ENCODE peak calls at places on chromosome 18, in nine cellular contexts. One of them, this sample, is unnamed.

GRCh38 chr18:70334728-70335329 is 46.0 kb downstream of the SOCS6 start:
- DNase-seq in fibroblast of pulmonary artery: peak
- DNase-seq in IMR-90: no peak
- DNase-seq in WERI-Rb-1: no peak
- DNase-seq in astrocyte of the spinal cord: no peak
- DNase-seq in cardiac muscle cell: no peak
- DNase-seq in keratinocyte: peak
- DNase-seq in cardiac fibroblast: no peak
- DNase-seq in mammary epithelial cell: peak
- DNase-seq in this sample: no peak

GRCh38 chr18:49849331-49850217 is 36.2 kb upstream of the ACAA2 start:
- DNase-seq in fibroblast of pulmonary artery: peak
- DNase-seq in IMR-90: peak
- DNase-seq in WERI-Rb-1: peak
- DNase-seq in astrocyte of the spinal cord: peak
- DNase-seq in cardiac muscle cell: no peak
- DNase-seq in keratinocyte: peak
- DNase-seq in cardiac fibroblast: peak
- DNase-seq in mammary epithelial cell: peak
- DNase-seq in this sample: no peak

GRCh38 chr18:79571221-79572092 is 108.1 kb upstream of the CTDP1 start:
- DNase-seq in fibroblast of pulmonary artery: no peak
- DNase-seq in IMR-90: no peak
- DNase-seq in WERI-Rb-1: peak
- DNase-seq in astrocyte of the spinal cord: no peak
- DNase-seq in cardiac muscle cell: no peak
- DNase-seq in keratinocyte: no peak
- DNase-seq in cardiac fibroblast: no peak
- DNase-seq in mammary epithelial cell: no peak
- DNase-seq in this sample: no peak

GRCh38 chr18:38909972-38910371 is 1344.4 kb upstream of the CELF4 start:
- DNase-seq in fibroblast of pulmonary artery: no peak
- DNase-seq in IMR-90: no peak
- DNase-seq in WERI-Rb-1: no peak
- DNase-seq in astrocyte of the spinal cord: peak
- DNase-seq in cardiac muscle cell: no peak
- DNase-seq in keratinocyte: no peak
- DNase-seq in cardiac fibroblast: no peak
- DNase-seq in mammary epithelial cell: peak
- DNase-seq in this sample: no peak

GRCh38 chr18:3703732-3704176 is 253.8 kb downstream of the TGIF1 start:
- DNase-seq in fibroblast of pulmonary artery: peak
- DNase-seq in IMR-90: peak
- DNase-seq in WERI-Rb-1: peak
- DNase-seq in astrocyte of the spinal cord: peak
- DNase-seq in cardiac muscle cell: peak
- DNase-seq in keratinocyte: no peak
- DNase-seq in cardiac fibroblast: peak
- DNase-seq in mammary epithelial cell: peak
- DNase-seq in this sample: peak

GRCh38 chr18:35479911-35480586 is 17.7 kb downstream of the INO80C start:
- DNase-seq in fibroblast of pulmonary artery: no peak
- DNase-seq in IMR-90: no peak
- DNase-seq in WERI-Rb-1: no peak
- DNase-seq in astrocyte of the spinal cord: no peak
- DNase-seq in cardiac muscle cell: no peak
- DNase-seq in keratinocyte: no peak
- DNase-seq in cardiac fibroblast: no peak
- DNase-seq in mammary epithelial cell: peak
- DNase-seq in this sample: no peak

GRCh38 chr18:52394602-52395001 is 54.6 kb downstream of the DCC start:
- DNase-seq in fibroblast of pulmonary artery: no peak
- DNase-seq in IMR-90: no peak
- DNase-seq in WERI-Rb-1: no peak
- DNase-seq in astrocyte of the spinal cord: peak
- DNase-seq in cardiac muscle cell: no peak
- DNase-seq in keratinocyte: no peak
- DNase-seq in cardiac fibroblast: no peak
- DNase-seq in mammary epithelial cell: no peak
- DNase-seq in this sample: no peak

GRCh38 chr18:76592981-76593381 is 97.9 kb upstream of the ZNF516 start:
- DNase-seq in fibroblast of pulmonary artery: peak
- DNase-seq in IMR-90: peak
- DNase-seq in WERI-Rb-1: peak
- DNase-seq in astrocyte of the spinal cord: no peak
- DNase-seq in cardiac muscle cell: no peak
- DNase-seq in keratinocyte: no peak
- DNase-seq in cardiac fibroblast: peak
- DNase-seq in mammary epithelial cell: no peak
- DNase-seq in this sample: no peak

GRCh38 chr18:2655153-2655953 is at the start of gene SMCHD1:
- DNase-seq in fibroblast of pulmonary artery: peak
- DNase-seq in IMR-90: peak
- DNase-seq in WERI-Rb-1: peak
- DNase-seq in astrocyte of the spinal cord: peak
- DNase-seq in cardiac muscle cell: peak
- DNase-seq in keratinocyte: no peak
- DNase-seq in cardiac fibroblast: peak
- DNase-seq in mammary epithelial cell: peak
- DNase-seq in this sample: no peak

GRCh38 chr18:48777737-48778111 is 173.0 kb downstream of the SMAD7 start:
- DNase-seq in fibroblast of pulmonary artery: peak
- DNase-seq in IMR-90: no peak
- DNase-seq in WERI-Rb-1: no peak
- DNase-seq in astrocyte of the spinal cord: peak
- DNase-seq in cardiac muscle cell: no peak
- DNase-seq in keratinocyte: no peak
- DNase-seq in cardiac fibroblast: peak
- DNase-seq in mammary epithelial cell: no peak
- DNase-seq in this sample: no peak

DNA sequence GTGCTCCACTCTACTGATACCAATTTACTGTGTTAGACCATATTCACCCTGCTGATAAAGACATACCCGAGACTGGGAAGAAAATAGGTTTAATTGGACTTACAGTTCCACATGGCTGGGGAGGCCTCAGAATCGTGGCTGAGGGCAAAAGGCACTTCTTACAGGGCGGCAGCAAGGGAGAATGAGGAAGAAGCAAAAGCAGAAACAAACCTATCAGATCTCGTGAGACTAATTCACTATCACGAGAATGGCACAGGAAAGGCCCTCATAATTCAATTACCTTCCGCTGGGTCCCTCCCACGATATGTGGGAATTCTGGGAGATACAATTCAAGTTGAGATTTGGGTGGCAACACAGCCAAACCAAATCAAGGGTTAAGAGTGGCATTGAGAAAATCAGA is 65.2 kb downstream of the LDLRAD4 start:
- DNase-seq in fibroblast of pulmonary artery: no peak
- DNase-seq in IMR-90: no peak
- DNase-seq in WERI-Rb-1: no peak
- DNase-seq in astrocyte of the spinal cord: no peak
- DNase-seq in cardiac muscle cell: no peak
- DNase-seq in keratinocyte: no peak
- DNase-seq in cardiac fibroblast: no peak
- DNase-seq in mammary epithelial cell: no peak
- DNase-seq in this sample: no peak
- H3K4me3 ChIP-seq in fibroblast of pulmonary artery: no peak
- H3K4me3 ChIP-seq in IMR-90: no peak
- H3K4me3 ChIP-seq in WERI-Rb-1: no peak
- H3K4me3 ChIP-seq in astrocyte of the spinal cord: no peak
- H3K4me3 ChIP-seq in cardiac muscle cell: no peak
- H3K4me3 ChIP-seq in keratinocyte: no peak
- H3K4me3 ChIP-seq in cardiac fibroblast: no peak
- H3K4me3 ChIP-seq in mammary epithelial cell: no peak
- H3K4me3 ChIP-seq in this sample: no peak

DNA sequence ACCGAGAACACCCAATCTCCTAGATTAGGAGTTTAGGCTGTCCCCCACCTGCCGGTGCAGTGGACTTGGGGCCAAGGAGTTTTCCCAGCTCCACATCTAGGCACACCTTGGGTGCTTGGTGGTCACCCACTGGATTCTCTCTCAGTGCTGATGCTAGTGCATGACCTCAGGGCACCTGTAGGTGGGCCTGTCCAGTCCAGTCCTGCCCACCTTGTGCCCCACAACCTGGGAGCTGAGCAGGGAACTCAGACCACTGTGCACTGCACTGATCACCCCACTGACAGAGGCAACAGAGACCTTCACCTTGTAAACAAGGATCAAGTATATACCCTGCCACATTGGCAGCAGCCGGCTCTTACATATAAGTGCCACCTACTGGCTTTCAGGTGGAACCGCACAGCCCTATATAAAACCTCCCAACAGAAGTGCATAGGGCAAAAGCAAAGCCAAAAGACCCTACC is 12.7 kb upstream of the CDH19 start:
- DNase-seq in fibroblast of pulmonary artery: peak
- DNase-seq in IMR-90: no peak
- DNase-seq in WERI-Rb-1: no peak
- DNase-seq in astrocyte of the spinal cord: no peak
- DNase-seq in cardiac muscle cell: peak
- DNase-seq in keratinocyte: no peak
- DNase-seq in cardiac fibroblast: peak
- DNase-seq in mammary epithelial cell: peak
- DNase-seq in this sample: peak
- TF ChIP-seq CTCF in fibroblast of pulmonary artery: peak
- TF ChIP-seq CTCF in IMR-90: no peak
- TF ChIP-seq CTCF in WERI-Rb-1: peak
- TF ChIP-seq CTCF in astrocyte of the spinal cord: peak
- TF ChIP-seq CTCF in cardiac muscle cell: peak
- TF ChIP-seq CTCF in keratinocyte: no peak
- TF ChIP-seq CTCF in cardiac fibroblast: peak
- TF ChIP-seq CTCF in mammary epithelial cell: peak
- TF ChIP-seq CTCF in this sample: peak

GRCh38 chr18:23690505-23691068 is 1.3 kb downstream of the LAMA3 start:
- DNase-seq in fibroblast of pulmonary artery: no peak
- DNase-seq in IMR-90: no peak
- DNase-seq in WERI-Rb-1: no peak
- DNase-seq in astrocyte of the spinal cord: no peak
- DNase-seq in cardiac muscle cell: no peak
- DNase-seq in keratinocyte: no peak
- DNase-seq in cardiac fibroblast: no peak
- DNase-seq in mammary epithelial cell: no peak
- DNase-seq in this sample: no peak
- H3K4me3 ChIP-seq in fibroblast of pulmonary artery: no peak
- H3K4me3 ChIP-seq in IMR-90: no peak
- H3K4me3 ChIP-seq in WERI-Rb-1: peak
- H3K4me3 ChIP-seq in astrocyte of the spinal cord: no peak
- H3K4me3 ChIP-seq in cardiac muscle cell: no peak
- H3K4me3 ChIP-seq in keratinocyte: no peak
- H3K4me3 ChIP-seq in cardiac fibroblast: no peak
- H3K4me3 ChIP-seq in mammary epithelial cell: peak
- H3K4me3 ChIP-seq in this sample: peak

DNA sequence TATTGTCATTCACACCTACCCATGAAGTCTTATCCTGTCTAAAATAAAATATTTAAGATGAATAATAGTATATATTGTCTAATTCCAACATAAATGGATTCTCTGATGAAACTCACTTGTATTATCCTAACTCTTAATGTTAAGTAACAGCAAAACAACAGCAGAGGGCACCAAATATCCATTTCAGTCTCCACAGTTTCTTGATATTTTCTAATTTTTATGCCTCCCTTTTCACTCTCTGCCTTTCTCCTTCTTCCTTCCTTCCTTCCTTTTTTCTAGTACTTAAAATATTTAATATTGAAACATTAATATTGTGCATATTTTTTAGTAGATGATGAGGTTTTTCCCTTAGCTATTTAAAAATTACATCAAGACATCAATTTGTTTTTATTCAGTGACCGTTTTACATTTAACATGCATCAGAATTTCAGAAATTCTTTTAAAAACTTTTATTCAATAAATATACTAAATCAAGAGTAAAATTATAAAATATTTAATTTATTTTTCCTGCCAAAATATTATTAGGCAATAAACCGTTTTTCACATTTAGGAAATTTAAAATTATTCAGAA is 97.6 kb downstream of the WDR7 start:
- DNase-seq in fibroblast of pulmonary artery: peak
- DNase-seq in IMR-90: peak
- DNase-seq in WERI-Rb-1: no peak
- DNase-seq in astrocyte of the spinal cord: peak
- DNase-seq in cardiac muscle cell: peak
- DNase-seq in keratinocyte: no peak
- DNase-seq in cardiac fibroblast: peak
- DNase-seq in mammary epithelial cell: peak
- DNase-seq in this sample: peak
- TF ChIP-seq CTCF in fibroblast of pulmonary artery: peak
- TF ChIP-seq CTCF in IMR-90: peak
- TF ChIP-seq CTCF in WERI-Rb-1: peak
- TF ChIP-seq CTCF in astrocyte of the spinal cord: peak
- TF ChIP-seq CTCF in cardiac muscle cell: peak
- TF ChIP-seq CTCF in keratinocyte: peak
- TF ChIP-seq CTCF in cardiac fibroblast: peak
- TF ChIP-seq CTCF in mammary epithelial cell: peak
- TF ChIP-seq CTCF in this sample: peak

DNA sequence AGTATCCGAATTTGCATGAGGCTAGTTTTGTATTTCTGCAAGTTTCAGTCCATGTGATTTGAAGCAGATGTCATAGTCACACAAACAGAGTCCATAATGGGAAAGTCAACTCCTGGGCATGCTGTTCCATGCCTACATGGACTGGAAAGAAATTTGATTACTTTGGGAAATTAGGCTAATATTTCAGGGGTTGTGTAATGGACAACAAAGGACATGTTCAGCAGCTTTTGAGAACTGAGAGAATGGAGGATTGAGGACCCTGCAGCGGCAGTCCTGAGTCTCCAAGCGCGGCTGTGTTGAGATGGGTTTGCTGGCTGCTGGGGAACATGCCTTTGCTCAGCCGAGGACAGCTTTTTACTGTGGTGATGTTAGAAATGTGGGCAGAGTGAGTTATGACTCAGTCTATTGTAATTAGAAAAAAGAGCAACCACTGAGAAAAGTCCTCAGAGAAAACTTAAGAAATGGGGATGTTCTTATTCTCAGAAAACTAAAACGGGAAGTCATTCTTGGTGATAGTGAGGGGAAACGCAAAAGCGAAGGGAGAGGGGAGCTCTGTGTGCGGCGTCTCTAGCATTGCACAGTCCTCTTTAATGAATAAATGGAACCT is 149.2 kb downstream of the FAM210A start:
- DNase-seq in fibroblast of pulmonary artery: peak
- DNase-seq in IMR-90: peak
- DNase-seq in WERI-Rb-1: no peak
- DNase-seq in astrocyte of the spinal cord: peak
- DNase-seq in cardiac muscle cell: no peak
- DNase-seq in keratinocyte: no peak
- DNase-seq in cardiac fibroblast: peak
- DNase-seq in mammary epithelial cell: peak
- DNase-seq in this sample: no peak
- H3K4me3 ChIP-seq in fibroblast of pulmonary artery: no peak
- H3K4me3 ChIP-seq in IMR-90: no peak
- H3K4me3 ChIP-seq in WERI-Rb-1: no peak
- H3K4me3 ChIP-seq in astrocyte of the spinal cord: no peak
- H3K4me3 ChIP-seq in cardiac muscle cell: no peak
- H3K4me3 ChIP-seq in keratinocyte: no peak
- H3K4me3 ChIP-seq in cardiac fibroblast: no peak
- H3K4me3 ChIP-seq in mammary epithelial cell: no peak
- H3K4me3 ChIP-seq in this sample: no peak

DNA sequence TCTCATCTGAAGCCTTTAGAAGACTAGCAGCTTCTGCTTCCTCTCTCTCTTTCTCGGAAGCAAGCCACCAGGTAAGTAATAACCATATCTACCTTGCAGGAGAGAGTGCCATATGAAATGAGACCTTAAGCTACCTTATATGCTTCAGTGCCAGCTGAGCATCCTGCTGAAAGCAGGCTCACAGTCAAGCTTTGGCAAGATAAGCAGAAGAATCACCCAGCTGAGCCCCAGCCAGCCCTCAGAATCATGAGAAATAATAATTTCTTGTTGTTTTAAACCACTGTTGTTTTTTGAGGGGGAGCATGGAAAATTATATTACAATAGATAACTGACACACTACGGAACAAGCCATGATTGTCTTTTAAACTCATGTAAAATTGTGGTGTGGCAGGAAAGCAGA is 514.4 kb downstream of the MBD2 start:
- DNase-seq in fibroblast of pulmonary artery: no peak
- DNase-seq in IMR-90: no peak
- DNase-seq in WERI-Rb-1: no peak
- DNase-seq in astrocyte of the spinal cord: no peak
- DNase-seq in cardiac muscle cell: no peak
- DNase-seq in keratinocyte: no peak
- DNase-seq in cardiac fibroblast: no peak
- DNase-seq in mammary epithelial cell: no peak
- DNase-seq in this sample: no peak
- TF ChIP-seq CTCF in fibroblast of pulmonary artery: no peak
- TF ChIP-seq CTCF in IMR-90: no peak
- TF ChIP-seq CTCF in WERI-Rb-1: no peak
- TF ChIP-seq CTCF in astrocyte of the spinal cord: no peak
- TF ChIP-seq CTCF in cardiac muscle cell: no peak
- TF ChIP-seq CTCF in keratinocyte: no peak
- TF ChIP-seq CTCF in cardiac fibroblast: no peak
- TF ChIP-seq CTCF in mammary epithelial cell: no peak
- TF ChIP-seq CTCF in this sample: no peak